ENCODE peak calls at places on chromosomes 5 and 9, in four cellular contexts. W is K562, Q is A549, G is HepG2. V is an unnamed sample.

GRCh38 chr5:32390819-32391591 is 53.5 kb downstream of the ZFR start:
- DNase-seq in W (peak), Q (peak), G (peak), V (no peak)

GRCh38 chr5:96324708-96325107 is 108.3 kb downstream of the PCSK1 start:
- DNase-seq in W (no peak), Q (peak), G (peak), V (no peak)

GRCh38 chr9:86843182-86843581 is 104.1 kb downstream of the GAS1 start:
- DNase-seq in W (no peak), Q (no peak), G (no peak), V (no peak)

GRCh38 chr5:175238326-175238725 is 205.7 kb downstream of the DRD1 start:
- DNase-seq in W (no peak), Q (no peak), G (no peak), V (no peak)

GRCh38 chr9:13586726-13587392 is 307.4 kb upstream of the MPDZ start:
- DNase-seq in W (no peak), Q (no peak), G (no peak), V (no peak)

GRCh38 chr5:178467261-178468195 is 122.7 kb downstream of the COL23A1 start:
- DNase-seq in W (no peak), Q (no peak), G (no peak), V (no peak)

GRCh38 chr5:155947394-155948062 is 379.4 kb upstream of the SGCD start:
- DNase-seq in W (no peak), Q (peak), G (no peak), V (no peak)

GRCh38 chr9:81526587-81526986 is 162.8 kb downstream of the TLE1 start:
- DNase-seq in W (no peak), Q (no peak), G (no peak), V (no peak)

GRCh38 chr5:59354811-59355210 is 538.7 kb downstream of the PDE4D start:
- DNase-seq in W (no peak), Q (no peak), G (no peak), V (no peak)

GRCh38 chr9:114115645-114116044 is 16.6 kb upstream of the KIF12 start:
- DNase-seq in W (no peak), Q (no peak), G (peak), V (no peak)

GRCh38 chr5:77358566-77359205 is 133.4 kb downstream of the WDR41 start:
- DNase-seq in W (no peak), Q (no peak), G (no peak), V (no peak)

GRCh38 chr9:97440160-97440559 is 28.3 kb downstream of the TDRD7 start:
- DNase-seq in W (peak), Q (no peak), G (no peak), V (no peak)

GRCh38 chr5:172528440-172528839 is 74.1 kb upstream of the SH3PXD2B start:
- DNase-seq in W (no peak), Q (no peak), G (no peak), V (no peak)

GRCh38 chr5:143775258-143775657 is 36.7 kb upstream of the HMHB1 start:
- DNase-seq in W (peak), Q (peak), G (no peak), V (no peak)

GRCh38 chr5:78108564-78108963 is 185.9 kb downstream of the AP3B1 start:
- DNase-seq in W (no peak), Q (no peak), G (no peak), V (no peak)

GRCh38 chr9:98899399-98900056 is 44.2 kb upstream of the COL15A1 start:
- DNase-seq in W (no peak), Q (no peak), G (no peak), V (no peak)

GRCh38 chr9:73030370-73031039 is 77.7 kb upstream of the ALDH1A1 start:
- DNase-seq in W (peak), Q (no peak), G (no peak), V (no peak)

GRCh38 chr9:115167175-115167574 is 49.2 kb upstream of the TNC start:
- DNase-seq in W (no peak), Q (no peak), G (no peak), V (no peak)

GRCh38 chr5:65811895-65812294 is 89.9 kb downstream of the NLN start:
- DNase-seq in W (no peak), Q (no peak), G (no peak), V (no peak)

GRCh38 chr5:10073705-10074104 is 176.0 kb downstream of the ATPSCKMT start:
- DNase-seq in W (no peak), Q (no peak), G (no peak), V (no peak)

GRCh38 chr9:129569506-129570449 is 51.1 kb downstream of the C9orf50 start:
- DNase-seq in W (peak), Q (peak), G (peak), V (no peak)

GRCh38 chr5:80255425-80255751 is 460 bp downstream of the SERINC5 start:
- DNase-seq in W (peak), Q (peak), G (no peak), V (peak)

GRCh38 chr5:147216552-147217154 is 18.2 kb upstream of the STK32A start:
- DNase-seq in W (no peak), Q (no peak), G (peak), V (peak)

GRCh38 chr5:112689510-112689909 is 48.2 kb upstream of the APC start:
- DNase-seq in W (peak), Q (no peak), G (no peak), V (no peak)

GRCh38 chr5:18553269-18553668 is 919.0 kb downstream of the TAF11L14 start:
- DNase-seq in W (no peak), Q (peak), G (no peak), V (no peak)

GRCh38 chr5:181265092-181265671 is 4.2 kb upstream of the TRIM52 start:
- DNase-seq in W (no peak), Q (no peak), G (no peak), V (no peak)

GRCh38 chr5:144467795-144468194 is 297.1 kb downstream of the KCTD16 start:
- DNase-seq in W (no peak), Q (peak), G (peak), V (peak)

GRCh38 chr5:1934056-1934394 is 51.3 kb upstream of the IRX4 start:
- DNase-seq in W (peak), Q (no peak), G (no peak), V (no peak)

GRCh38 chr5:108102463-108102862 is 279.4 kb downstream of the FBXL17 start:
- DNase-seq in W (no peak), Q (no peak), G (peak), V (no peak)

GRCh38 chr9:78871452-78872331 is 574.8 kb downstream of the PSAT1 start:
- DNase-seq in W (no peak), Q (peak), G (no peak), V (no peak)

GRCh38 chr5:96626956-96627355 is 35.2 kb upstream of the CAST start:
- DNase-seq in W (no peak), Q (no peak), G (peak), V (no peak)

GRCh38 chr5:60672693-60673264 is 27.2 kb downstream of the DEPDC1B start:
- DNase-seq in W (no peak), Q (no peak), G (peak), V (no peak)

GRCh38 chr5:160395111-160395510 is 4.7 kb downstream of the FAM200C start:
- DNase-seq in W (no peak), Q (no peak), G (no peak), V (no peak)
- TF ChIP-seq HMGXB4 in W (no peak), Q (no peak), G (no peak), V (no peak)

GRCh38 chr5:71719092-71719964 is at the start of gene CARTPT:
- DNase-seq in W (peak), Q (no peak), G (no peak), V (peak)
- TF ChIP-seq HMGXB4 in W (no peak), Q (no peak), G (no peak), V (peak)

DNA sequence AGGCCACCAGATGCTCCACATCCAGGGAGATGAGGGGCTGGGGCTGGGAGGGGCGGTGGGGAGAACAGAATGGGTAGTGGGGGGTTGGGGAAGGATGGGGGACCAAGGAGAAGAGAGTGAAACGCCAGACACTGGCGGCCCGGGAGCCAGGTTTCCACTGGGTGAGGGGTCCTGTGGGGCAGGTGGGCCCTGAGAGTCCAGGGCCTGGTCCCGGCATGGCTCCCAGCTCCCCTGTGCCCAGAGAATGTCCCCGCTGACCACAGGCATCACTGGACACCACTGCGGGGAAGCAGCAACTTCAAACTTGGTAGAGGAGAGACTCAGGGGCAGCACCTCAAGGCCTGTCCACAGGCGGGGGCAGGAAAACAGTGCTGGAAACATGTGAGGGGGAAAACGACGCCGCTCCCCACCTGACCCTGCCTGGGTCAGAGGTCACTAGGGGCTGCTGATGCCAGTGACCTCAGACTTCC is 13.2 kb downstream of the NINJ1 start:
- DNase-seq in W (no peak), Q (no peak), G (no peak), V (no peak)
- TF ChIP-seq HMGXB4 in W (no peak), Q (no peak), G (no peak), V (no peak)

DNA sequence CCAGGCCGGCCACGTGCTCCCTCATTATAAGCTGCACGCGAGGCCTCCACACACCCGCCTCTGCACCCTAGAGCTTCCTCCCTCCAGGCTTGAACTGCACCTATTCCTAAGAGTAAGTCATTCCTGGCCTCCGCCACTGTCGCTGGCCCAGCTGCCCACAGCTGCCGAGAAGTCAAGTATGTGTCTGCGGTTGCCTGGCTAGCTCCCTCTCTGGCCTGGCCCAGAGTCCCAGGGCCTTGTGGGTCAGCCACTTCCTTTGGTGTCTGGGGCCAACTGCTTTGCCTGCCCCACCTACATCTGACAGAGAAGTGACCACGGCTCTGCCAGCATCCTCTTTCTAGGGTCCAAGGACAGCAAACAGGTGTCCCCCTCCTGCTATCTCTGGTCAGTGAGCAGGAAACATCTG is 18.3 kb downstream of the ABO start:
- DNase-seq in W (no peak), Q (no peak), G (no peak), V (no peak)
- TF ChIP-seq HMGXB4 in W (no peak), Q (no peak), G (no peak), V (no peak)

GRCh38 chr9:133483611-133484010 is 4.7 kb upstream of the SLC2A6 start:
- DNase-seq in W (no peak), Q (no peak), G (no peak), V (no peak)
- TF ChIP-seq HMGXB4 in W (no peak), Q (no peak), G (no peak), V (no peak)